ENCODE peak calls at places on chromosomes 4 and X, in four cellular contexts. Y is H1, N is transverse colon, B is upper lobe of left lung. K is an unnamed sample.

GRCh38 chr4:37095925-37096324 is 148.6 kb upstream of the NWD2 start:
- DNase-seq in B (no peak), N (no peak), Y (no peak), K (no peak)

GRCh38 chr4:122692641-122693520 is 39.6 kb upstream of the BBS12 start:
- DNase-seq in Y (no peak), B (no peak), N (no peak), K (no peak)

GRCh38 chrX:153953892-153954617 is 9.6 kb upstream of the RENBP start:
- DNase-seq in B (no peak), Y (no peak), N (no peak), K (no peak)

GRCh38 chrX:39253551-39253950 is 452.3 kb downstream of the MID1IP1 start:
- DNase-seq in Y (no peak), B (no peak), N (no peak), K (no peak)

GRCh38 chr4:20532096-20532495 is 168.2 kb upstream of the PACRGL start:
- DNase-seq in Y (no peak), B (no peak), N (no peak), K (no peak)

GRCh38 chr4:139887962-139888735 is 222.5 kb downstream of the MGST2 start:
- DNase-seq in Y (no peak), N (peak; percentile 16), B (no peak), K (no peak)

GRCh38 chr4:21992330-21992729 is 43.8 kb upstream of the KCNIP4 start:
- DNase-seq in Y (no peak), N (no peak), B (no peak), K (no peak)

GRCh38 chrX:119410027-119410819 is 11.1 kb downstream of the SLC25A43 start:
- DNase-seq in Y (no peak), N (peak; percentile 80), B (no peak), K (peak; percentile 23)

GRCh38 chrX:44036336-44036735 is 63.1 kb upstream of the NDP start:
- DNase-seq in Y (no peak), B (no peak), N (no peak), K (no peak)

GRCh38 chrX:36930491-36930890 is 77.7 kb upstream of the FAM47C start:
- DNase-seq in B (no peak), Y (no peak), N (no peak), K (no peak)

GRCh38 chr4:141686146-141686775 is 49.9 kb downstream of the IL15 start:
- DNase-seq in B (no peak), Y (no peak), N (no peak), K (no peak)

GRCh38 chr4:149531861-149532260 is 283.8 kb downstream of the IQCM start:
- DNase-seq in N (no peak), Y (no peak), B (no peak), K (no peak)

GRCh38 chr4:181504846-181505374 is 738.3 kb upstream of the TENM3 start:
- DNase-seq in N (no peak), Y (no peak), B (no peak), K (no peak)

GRCh38 chr4:71241467-71242401 is 97.1 kb upstream of the SLC4A4 start:
- DNase-seq in B (no peak), N (no peak), Y (no peak), K (no peak)

GRCh38 chrX:11792461-11793421 is 34.7 kb downstream of the MSL3 start:
- DNase-seq in Y (no peak), N (peak; percentile 35), B (no peak), K (no peak)

GRCh38 chrX:139831689-139832456 is 101.0 kb downstream of the ATP11C start:
- DNase-seq in N (no peak), B (no peak), Y (no peak), K (peak; percentile 33)

GRCh38 chr4:80154547-80154933 is 42.8 kb upstream of the PRDM8 start:
- DNase-seq in Y (no peak), B (no peak), N (no peak), K (no peak)

GRCh38 chr4:107220976-107221375 is 184.9 kb upstream of the DKK2 start:
- DNase-seq in Y (no peak), B (no peak), N (no peak), K (no peak)

GRCh38 chr4:174935607-174936006 is 17.4 kb downstream of the ADAM29 start:
- DNase-seq in Y (no peak), N (no peak), B (no peak), K (no peak)
- TF ChIP-seq POLR2A in Y (no peak), N (no peak), B (no peak), K (no peak)

DNA sequence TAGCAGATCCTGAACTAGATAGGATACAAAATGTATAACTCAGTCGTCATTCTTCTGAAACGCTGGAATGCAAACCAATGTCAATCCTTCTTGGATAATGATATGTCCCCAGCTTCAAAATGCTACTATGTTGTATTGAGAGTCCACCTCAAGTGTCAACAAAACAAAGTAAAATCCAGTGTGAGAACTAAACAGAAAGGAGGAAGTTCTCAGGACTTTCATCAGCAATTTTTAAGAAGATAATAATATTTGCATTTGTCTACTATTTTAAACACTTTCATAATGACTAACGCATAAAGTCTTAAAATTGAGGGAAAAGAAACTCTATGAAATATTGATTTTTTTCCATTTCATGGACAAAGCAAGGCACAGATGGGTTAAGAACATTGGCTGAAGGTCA is 36.3 kb downstream of the SOD3 start:
- DNase-seq in B (no peak), Y (no peak), N (no peak), K (no peak)
- TF ChIP-seq EP300 in B (no peak), Y (no peak), N (no peak), K (no peak)

DNA sequence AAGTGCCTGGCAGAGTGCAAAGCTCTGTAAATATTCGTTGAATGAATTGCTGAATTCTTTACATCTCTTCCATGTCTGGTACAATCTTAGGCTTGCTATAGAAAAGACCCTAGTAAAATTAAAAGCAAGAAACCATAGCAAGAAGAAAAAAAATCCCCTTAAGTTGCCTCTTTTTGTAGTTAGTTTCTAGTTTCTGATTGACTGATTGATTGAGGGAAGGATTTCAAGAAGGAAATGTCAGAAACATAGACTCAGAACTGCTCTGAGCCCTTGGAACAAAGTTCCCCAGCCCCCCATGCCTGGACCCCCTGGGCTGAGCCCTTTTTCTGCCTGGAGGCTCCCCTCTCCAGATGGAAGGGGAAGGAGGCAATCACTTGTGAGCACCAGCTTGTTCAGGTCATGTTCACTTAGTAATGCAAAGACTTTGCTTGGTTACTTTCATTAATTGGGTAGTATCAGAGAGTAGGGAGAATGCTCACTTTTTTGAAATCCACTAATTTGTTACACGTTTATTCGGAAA is 35.6 kb downstream of the DAPP1 start:
- DNase-seq in Y (no peak), N (no peak), B (no peak), K (no peak)
- TF ChIP-seq POLR2A in Y (no peak), N (no peak), B (no peak), K (no peak)

GRCh38 chr4:185792384-185793146 is 19.4 kb downstream of the SORBS2 start:
- DNase-seq in B (no peak), Y (no peak), N (no peak), K (no peak)
- TF ChIP-seq EP300 in B (no peak), Y (no peak), N (no peak), K (no peak)

GRCh38 chr4:98689507-98690174 is 31.2 kb upstream of the TSPAN5 start:
- DNase-seq in Y (no peak), B (no peak), N (no peak), K (no peak)

GRCh38 chr4:98688416-98689290 is 30.2 kb upstream of the TSPAN5 start:
- DNase-seq in Y (no peak), N (no peak), B (no peak), K (no peak)

GRCh38 chr4:98694076-98694475 is 35.7 kb upstream of the TSPAN5 start:
- DNase-seq in B (peak; percentile 0), Y (no peak), N (no peak), K (no peak)

GRCh38 chr4:98692411-98692810 is 34.0 kb upstream of the TSPAN5 start:
- DNase-seq in B (no peak), Y (no peak), N (no peak), K (no peak)

DNA sequence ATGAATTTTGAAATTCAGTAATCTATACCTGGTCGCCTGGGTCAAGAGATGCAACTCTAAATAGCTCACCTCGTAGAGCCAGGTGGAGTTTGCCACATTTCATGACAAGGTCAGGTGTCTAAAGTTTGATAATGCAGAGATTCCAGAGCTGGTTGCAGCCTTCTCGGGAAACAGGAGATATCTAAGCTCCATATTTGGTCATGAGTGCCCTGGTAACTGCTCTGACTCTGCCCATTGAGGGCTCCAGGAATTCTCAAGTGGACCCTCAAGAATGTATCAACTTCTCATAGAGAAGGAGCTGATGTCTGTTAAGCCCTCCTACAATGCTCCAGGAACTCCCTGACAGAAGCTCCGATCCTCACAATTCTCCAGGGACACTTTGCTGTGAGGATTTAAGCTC is 33.2 kb upstream of the TSPAN5 start:
- DNase-seq in B (no peak), N (no peak), Y (no peak), K (no peak)
- TF ChIP-seq POLR2A in B (no peak), N (no peak), Y (no peak), K (no peak)

GRCh38 chr4:30821891-30822612 is 101.9 kb downstream of the PCDH7 start:
- DNase-seq in N (no peak), B (no peak), Y (no peak), K (no peak)
- TF ChIP-seq EP300 in N (no peak), B (no peak), Y (no peak), K (no peak)

GRCh38 chr4:5824635-5825034 is 68.3 kb downstream of the CRMP1 start:
- DNase-seq in Y (no peak), B (no peak), N (no peak), K (no peak)
- TF ChIP-seq POLR2A in Y (no peak), B (no peak), N (no peak), K (no peak)